ENCODE peak calls at places on chromosome 14, in eight cellular contexts. L is Panc1, S is BJ, P is omental fat pad, H is HFFc6, G is tibial artery, Q is lower lobe of right lung, N is pancreas. Z is an unnamed sample.

GRCh38 chr14:29906256-29906885 is 21.3 kb downstream of the PRKD1 start:
- DNase-seq in L (peak; percentile 78), S (no peak), P (no peak), H (peak; percentile 17), G (no peak), Q (no peak), N (no peak), Z (no peak)

GRCh38 chr14:30569216-30569902 is 10.4 kb downstream of the G2E3 start:
- DNase-seq in L (no peak), S (no peak), P (no peak), H (no peak), G (no peak), Q (no peak), N (no peak), Z (no peak)

GRCh38 chr14:76228138-76228537 is 76.4 kb downstream of the GPATCH2L start:
- DNase-seq in L (no peak), S (no peak), P (no peak), H (no peak), G (no peak), Q (no peak), N (no peak), Z (no peak)

GRCh38 chr14:23801766-23802165 is 151.8 kb upstream of the DHRS4 start:
- DNase-seq in L (no peak), S (no peak), P (no peak), H (no peak), G (no peak), Q (no peak), N (no peak), Z (no peak)

GRCh38 chr14:94050231-94050880 is 24.2 kb downstream of the OTUB2 start:
- DNase-seq in L (no peak), S (no peak), P (no peak), H (no peak), G (peak; percentile 63), Q (peak; percentile 58), N (no peak), Z (no peak)

GRCh38 chr14:32536175-32536574 is 207.1 kb downstream of the AKAP6 start:
- DNase-seq in L (no peak), S (no peak), P (no peak), H (no peak), G (no peak), Q (no peak), N (no peak), Z (no peak)

GRCh38 chr14:98444077-98444476 is 827.9 kb downstream of the BCL11B start:
- DNase-seq in L (no peak), S (no peak), P (no peak), H (no peak), G (no peak), Q (no peak), N (no peak), Z (no peak)

GRCh38 chr14:33636715-33637114 is 314.2 kb downstream of the EGLN3 start:
- DNase-seq in L (no peak), S (no peak), P (no peak), H (no peak), G (no peak), Q (no peak), N (no peak), Z (no peak)

GRCh38 chr14:85519661-85520305 is 10.2 kb upstream of the FLRT2 start:
- DNase-seq in L (no peak), S (no peak), P (no peak), H (no peak), G (no peak), Q (no peak), N (no peak), Z (no peak)

GRCh38 chr14:36313898-36314297 is 6.5 kb downstream of the MBIP start:
- DNase-seq in L (no peak), S (no peak), P (no peak), H (no peak), G (no peak), Q (no peak), N (no peak), Z (no peak)

GRCh38 chr14:75711134-75711795 is 50.2 kb downstream of the TTLL5 start:
- DNase-seq in L (peak; percentile 15), S (peak; percentile 5), P (no peak), H (peak; percentile 62), G (no peak), Q (no peak), N (no peak), Z (no peak)

GRCh38 chr14:56221392-56222128 is 103.3 kb downstream of the PELI2 start:
- DNase-seq in L (no peak), S (no peak), P (no peak), H (no peak), G (no peak), Q (no peak), N (no peak), Z (no peak)

GRCh38 chr14:100593751-100594624 is 6.8 kb upstream of the BEGAIN start:
- DNase-seq in L (no peak), S (no peak), P (no peak), H (no peak), G (peak; percentile 51), Q (peak; percentile 28), N (no peak), Z (peak; percentile 77)

GRCh38 chr14:62739647-62740046 is 305.6 kb downstream of the KCNH5 start:
- DNase-seq in L (no peak), S (no peak), P (no peak), H (no peak), G (no peak), Q (no peak), N (no peak), Z (no peak)

GRCh38 chr14:68300608-68301007 is 481.0 kb downstream of the RAD51B start:
- DNase-seq in L (no peak), S (no peak), P (no peak), H (no peak), G (no peak), Q (no peak), N (no peak), Z (no peak)

DNA sequence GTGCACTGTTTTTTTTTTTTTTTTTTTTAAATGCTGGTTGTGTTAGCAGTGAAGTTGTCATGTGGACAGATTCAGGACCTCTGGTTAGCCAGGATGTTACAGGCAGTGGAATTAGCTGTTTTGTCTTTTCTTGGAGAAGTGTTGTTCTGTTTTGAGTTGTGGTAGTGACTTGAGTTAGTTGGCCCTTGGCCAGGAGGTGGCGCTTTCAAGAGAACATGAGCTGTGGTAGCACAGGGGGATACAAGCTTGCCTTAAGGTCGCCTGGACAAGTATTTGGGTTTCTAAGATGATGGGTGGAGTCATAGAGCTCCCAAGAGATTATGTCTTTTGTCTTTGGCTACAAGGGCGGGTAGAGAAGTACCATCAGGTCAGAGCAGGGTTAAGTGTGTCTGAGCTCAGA is 33.3 kb upstream of the CCDC198 start:
- DNase-seq in L (no peak), S (no peak), P (no peak), H (no peak), G (no peak), Q (no peak), N (no peak), Z (no peak)
- TF ChIP-seq CTCF in L (no peak), S (no peak), P (no peak), H (no peak), G (no peak), Q (no peak), N (no peak), Z (no peak)

DNA sequence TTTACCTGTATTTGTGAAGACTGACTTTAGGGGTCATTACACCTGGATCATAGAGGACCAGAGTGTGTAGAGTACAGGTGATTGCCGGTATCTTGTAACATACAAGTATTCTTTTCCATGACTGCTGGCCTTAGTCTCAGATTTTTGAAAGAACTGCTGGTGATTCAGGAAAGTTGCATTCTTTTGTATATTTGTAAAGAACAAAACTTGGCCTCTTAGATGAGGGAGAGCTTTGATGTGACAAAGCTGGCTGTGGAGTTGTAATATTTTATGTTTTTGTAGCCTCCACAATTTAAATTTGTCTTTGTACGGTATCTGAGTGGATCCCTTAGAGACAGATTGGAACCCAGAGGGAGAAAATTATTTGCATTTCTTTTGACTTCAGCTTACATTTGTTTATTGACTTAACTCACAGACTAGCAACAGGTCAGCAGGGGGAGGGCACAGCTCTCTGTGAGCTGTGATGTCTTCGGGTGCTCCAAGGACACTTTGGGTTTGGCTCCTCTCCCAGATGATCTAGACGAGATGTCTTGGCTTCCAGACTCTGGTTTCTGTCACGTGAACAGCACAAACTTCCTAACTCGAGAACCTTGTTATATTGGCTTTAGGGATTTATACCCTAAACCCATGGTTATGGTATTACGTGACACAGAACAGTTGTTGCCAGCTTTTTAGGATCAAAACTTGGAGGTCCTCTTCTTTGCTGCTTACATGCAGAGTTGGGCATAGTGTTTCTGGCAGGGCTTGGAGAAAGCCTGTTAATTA is 65.9 kb downstream of the DAAM1 start:
- DNase-seq in L (no peak), S (peak; percentile 80), P (no peak), H (peak; percentile 89), G (peak; percentile 86), Q (peak; percentile 65), N (no peak), Z (no peak)
- TF ChIP-seq CTCF in L (no peak), S (no peak), P (no peak), H (peak; percentile 37), G (no peak), Q (no peak), N (no peak), Z (peak; percentile 18)

DNA sequence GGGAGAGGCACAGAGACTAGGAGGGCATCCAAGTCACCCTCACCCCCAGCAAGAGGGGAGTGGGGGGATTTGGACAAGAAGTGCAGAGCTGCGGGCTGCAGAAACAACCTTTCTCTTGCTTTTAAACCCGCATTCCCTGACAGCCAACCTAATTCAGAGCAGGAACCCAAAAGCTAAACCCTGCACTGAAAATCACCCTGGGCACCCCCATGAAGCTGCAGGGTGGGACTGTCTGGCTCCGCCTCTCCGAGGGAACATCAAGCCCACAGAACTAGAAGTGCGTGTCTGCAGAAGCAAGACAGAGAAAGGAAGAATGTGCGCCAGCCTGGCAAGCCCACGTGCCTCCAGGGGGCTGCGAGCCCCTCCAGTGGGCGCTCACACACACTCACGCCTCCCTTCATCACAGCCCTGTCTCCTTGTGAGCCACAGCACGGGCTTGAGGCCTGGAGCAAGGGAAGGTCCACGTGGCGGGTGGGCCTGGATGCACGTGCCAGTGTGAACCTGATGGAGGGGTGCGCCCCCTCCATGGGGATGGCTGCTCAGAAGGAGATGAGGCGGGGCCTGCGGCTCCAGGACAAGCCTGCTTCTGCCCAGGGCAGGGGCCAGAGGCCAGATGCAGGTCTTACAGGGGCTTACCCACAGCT is 27.8 kb upstream of the PNMA1 start:
- DNase-seq in L (no peak), S (no peak), P (no peak), H (no peak), G (peak; percentile 69), Q (no peak), N (no peak), Z (no peak)
- TF ChIP-seq CTCF in L (no peak), S (no peak), P (no peak), H (no peak), G (no peak), Q (no peak), N (no peak), Z (peak; percentile 14)

DNA sequence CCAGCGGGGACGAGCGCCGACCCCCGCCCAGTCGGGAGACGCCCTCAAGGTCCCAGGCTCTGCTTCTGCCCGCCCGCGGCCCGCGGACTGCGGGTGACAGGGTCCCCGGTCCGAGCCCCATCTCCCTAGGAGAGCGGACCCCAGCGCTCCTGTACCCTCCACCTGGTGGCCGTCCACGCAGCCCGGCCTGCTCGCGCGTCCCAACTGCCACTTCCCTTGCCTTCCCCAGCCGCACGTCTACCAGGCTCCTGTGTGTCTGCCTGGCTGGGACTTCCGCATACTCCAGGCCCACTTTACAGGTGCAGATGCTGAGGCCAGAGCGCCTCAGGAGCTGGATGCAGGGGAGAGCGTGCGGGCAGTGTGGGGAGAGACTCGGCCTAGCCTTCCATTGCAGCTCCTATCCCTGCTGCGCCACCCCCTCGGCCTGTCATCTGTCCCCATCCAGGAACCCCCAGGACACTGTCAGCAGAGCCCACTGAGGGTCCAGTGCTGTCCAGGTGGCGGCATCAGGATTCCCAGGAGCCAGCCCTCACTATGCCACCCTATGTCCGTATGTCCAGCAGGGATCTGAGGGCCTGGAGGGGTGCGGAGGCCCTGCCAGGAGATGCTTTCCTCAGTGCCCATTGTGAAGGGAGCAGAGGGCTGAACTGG is 8.0 kb upstream of the ANKRD9 start:
- DNase-seq in L (no peak), S (no peak), P (no peak), H (no peak), G (no peak), Q (no peak), N (peak; percentile 80), Z (peak; percentile 94)
- TF ChIP-seq CTCF in L (no peak), S (no peak), P (no peak), H (no peak), G (no peak), Q (no peak), N (no peak), Z (no peak)

Z was measured in chondrocyte.